ENCODE peak calls at places on chromosomes 5 and 9, in six cellular contexts. One of them, this sample, is unnamed.

GRCh38 chr9:106075991-106076390 is 381.6 kb downstream of the TMEM38B start:
- DNase-seq in K562: no peak
- DNase-seq in GM12878: no peak
- DNase-seq in A549: no peak
- DNase-seq in H1: no peak
- DNase-seq in HepG2: no peak
- DNase-seq in this sample: no peak

GRCh38 chr5:65020492-65020891 is 251.8 kb downstream of the CWC27 start:
- DNase-seq in HepG2: no peak
- DNase-seq in H1: no peak
- DNase-seq in K562: no peak
- DNase-seq in A549: no peak
- DNase-seq in GM12878: no peak
- DNase-seq in this sample: no peak

GRCh38 chr9:136981588-136982231 is 1.1 kb upstream of the LCNL1 start:
- DNase-seq in HepG2: peak; percentile 58
- DNase-seq in A549: no peak
- DNase-seq in K562: no peak
- DNase-seq in H1: no peak
- DNase-seq in GM12878: no peak
- DNase-seq in this sample: no peak

GRCh38 chr9:75914936-75915335 is 24.5 kb downstream of the PCSK5 start:
- DNase-seq in HepG2: no peak
- DNase-seq in K562: no peak
- DNase-seq in H1: no peak
- DNase-seq in GM12878: no peak
- DNase-seq in A549: no peak
- DNase-seq in this sample: no peak

GRCh38 chr9:128159073-128159783 is 837 bp upstream of the BBLN start:
- DNase-seq in A549: no peak
- DNase-seq in H1: no peak
- DNase-seq in GM12878: peak; percentile 37
- DNase-seq in HepG2: peak; percentile 43
- DNase-seq in K562: peak; percentile 71
- DNase-seq in this sample: peak; percentile 18

GRCh38 chr9:100322954-100323536 is 29.7 kb downstream of the TEX10 start:
- DNase-seq in GM12878: no peak
- DNase-seq in HepG2: peak; percentile 26
- DNase-seq in K562: peak; percentile 19
- DNase-seq in A549: peak; percentile 52
- DNase-seq in H1: no peak
- DNase-seq in this sample: peak; percentile 10

GRCh38 chr5:116528519-116529234 is 45.9 kb downstream of the SEMA6A start:
- DNase-seq in HepG2: no peak
- DNase-seq in K562: no peak
- DNase-seq in A549: no peak
- DNase-seq in GM12878: no peak
- DNase-seq in H1: no peak
- DNase-seq in this sample: no peak

GRCh38 chr9:72875221-72875620 is 77.6 kb downstream of the ALDH1A1 start:
- DNase-seq in A549: no peak
- DNase-seq in GM12878: no peak
- DNase-seq in HepG2: no peak
- DNase-seq in H1: no peak
- DNase-seq in K562: no peak
- DNase-seq in this sample: no peak

GRCh38 chr5:13955896-13956295 is 11.4 kb upstream of the DNAH5 start:
- DNase-seq in A549: no peak
- DNase-seq in H1: no peak
- DNase-seq in K562: no peak
- DNase-seq in GM12878: no peak
- DNase-seq in HepG2: no peak
- DNase-seq in this sample: no peak

GRCh38 chr5:127041571-127041970 is 11.2 kb upstream of the MARCHF3 start:
- DNase-seq in A549: no peak
- DNase-seq in GM12878: no peak
- DNase-seq in H1: no peak
- DNase-seq in HepG2: no peak
- DNase-seq in K562: no peak
- DNase-seq in this sample: no peak

GRCh38 chr5:90783460-90784333 is 225.1 kb downstream of the ADGRV1 start:
- DNase-seq in A549: peak; percentile 58
- DNase-seq in K562: peak; percentile 57
- DNase-seq in HepG2: peak; percentile 44
- DNase-seq in H1: peak; percentile 92
- DNase-seq in GM12878: peak; percentile 25
- DNase-seq in this sample: peak; percentile 48
- TF ChIP-seq CEBPB in A549: no peak
- TF ChIP-seq CEBPB in K562: peak; percentile 42
- TF ChIP-seq CEBPB in HepG2: no peak
- TF ChIP-seq CEBPB in H1: no peak
- TF ChIP-seq CEBPB in GM12878: no peak
- TF ChIP-seq CEBPB in this sample: no peak

GRCh38 chr5:55110156-55110680 is 7.8 kb downstream of the GZMA start:
- DNase-seq in GM12878: no peak
- DNase-seq in A549: no peak
- DNase-seq in HepG2: no peak
- DNase-seq in H1: no peak
- DNase-seq in K562: no peak
- DNase-seq in this sample: no peak
- TF ChIP-seq MAX in GM12878: no peak
- TF ChIP-seq MAX in A549: no peak
- TF ChIP-seq MAX in HepG2: no peak
- TF ChIP-seq MAX in H1: no peak
- TF ChIP-seq MAX in K562: no peak
- TF ChIP-seq MAX in this sample: no peak

GRCh38 chr5:175206651-175207050 is 237.3 kb downstream of the DRD1 start:
- DNase-seq in GM12878: no peak
- DNase-seq in H1: no peak
- DNase-seq in A549: no peak
- DNase-seq in HepG2: no peak
- DNase-seq in K562: no peak
- DNase-seq in this sample: no peak
- TF ChIP-seq CEBPB in GM12878: no peak
- TF ChIP-seq CEBPB in H1: no peak
- TF ChIP-seq CEBPB in A549: no peak
- TF ChIP-seq CEBPB in HepG2: no peak
- TF ChIP-seq CEBPB in K562: no peak
- TF ChIP-seq CEBPB in this sample: no peak

GRCh38 chr5:76930083-76930482 is 22.8 kb upstream of the CRHBP start:
- DNase-seq in GM12878: no peak
- DNase-seq in HepG2: no peak
- DNase-seq in K562: no peak
- DNase-seq in A549: no peak
- DNase-seq in H1: no peak
- DNase-seq in this sample: no peak

GRCh38 chr5:76926329-76927105 is 26.3 kb upstream of the CRHBP start:
- DNase-seq in K562: no peak
- DNase-seq in GM12878: no peak
- DNase-seq in H1: no peak
- DNase-seq in HepG2: no peak
- DNase-seq in A549: no peak
- DNase-seq in this sample: no peak

GRCh38 chr5:76927961-76928360 is 24.9 kb upstream of the CRHBP start:
- DNase-seq in HepG2: no peak
- DNase-seq in K562: no peak
- DNase-seq in H1: no peak
- DNase-seq in A549: no peak
- DNase-seq in GM12878: no peak
- DNase-seq in this sample: no peak
- TF ChIP-seq MAX in HepG2: no peak
- TF ChIP-seq MAX in K562: no peak
- TF ChIP-seq MAX in H1: no peak
- TF ChIP-seq MAX in A549: no peak
- TF ChIP-seq MAX in GM12878: no peak
- TF ChIP-seq MAX in this sample: no peak

DNA sequence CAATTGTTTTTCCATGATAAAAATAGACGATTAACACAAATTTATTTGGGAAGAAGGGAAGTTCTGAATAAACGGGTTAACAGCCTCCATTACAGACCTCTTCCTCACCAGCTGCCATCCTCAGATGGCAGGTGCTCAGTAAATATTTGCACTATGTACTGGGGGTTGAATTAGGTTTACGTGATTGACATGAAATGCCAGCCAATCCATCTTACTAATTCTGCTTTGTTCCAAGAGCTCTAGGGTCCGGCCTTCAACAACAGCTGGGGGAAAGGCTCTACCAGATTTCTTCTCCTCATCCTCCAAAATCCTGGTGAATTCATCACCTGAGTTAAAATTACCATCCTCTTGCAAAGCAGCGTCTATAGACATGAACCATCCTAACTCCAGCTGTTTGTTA is 104.6 kb downstream of the MTX3 start:
- DNase-seq in K562: no peak
- DNase-seq in GM12878: no peak
- DNase-seq in H1: no peak
- DNase-seq in HepG2: no peak
- DNase-seq in A549: no peak
- DNase-seq in this sample: no peak
- TF ChIP-seq CEBPB in K562: no peak
- TF ChIP-seq CEBPB in GM12878: no peak
- TF ChIP-seq CEBPB in H1: no peak
- TF ChIP-seq CEBPB in HepG2: no peak
- TF ChIP-seq CEBPB in A549: no peak
- TF ChIP-seq CEBPB in this sample: no peak

GRCh38 chr5:35815089-35815936 is 41.4 kb upstream of the IL7R start:
- DNase-seq in H1: no peak
- DNase-seq in HepG2: peak; percentile 44
- DNase-seq in A549: peak; percentile 27
- DNase-seq in GM12878: no peak
- DNase-seq in K562: peak; percentile 61
- DNase-seq in this sample: peak; percentile 2
- TF ChIP-seq MAX in H1: no peak
- TF ChIP-seq MAX in HepG2: no peak
- TF ChIP-seq MAX in A549: no peak
- TF ChIP-seq MAX in GM12878: no peak
- TF ChIP-seq MAX in K562: no peak
- TF ChIP-seq MAX in this sample: no peak

GRCh38 chr9:6924149-6924548 is 166.4 kb downstream of the KDM4C start:
- DNase-seq in H1: no peak
- DNase-seq in GM12878: no peak
- DNase-seq in K562: no peak
- DNase-seq in A549: no peak
- DNase-seq in HepG2: no peak
- DNase-seq in this sample: no peak

GRCh38 chr9:6927838-6928237 is 170.1 kb downstream of the KDM4C start:
- DNase-seq in GM12878: no peak
- DNase-seq in H1: no peak
- DNase-seq in K562: peak; percentile 31
- DNase-seq in HepG2: no peak
- DNase-seq in A549: no peak
- DNase-seq in this sample: no peak

GRCh38 chr9:6924988-6925563 is 167.3 kb downstream of the KDM4C start:
- DNase-seq in A549: no peak
- DNase-seq in K562: no peak
- DNase-seq in H1: no peak
- DNase-seq in GM12878: no peak
- DNase-seq in HepG2: peak; percentile 45
- DNase-seq in this sample: no peak

GRCh38 chr9:6925841-6926240 is 168.1 kb downstream of the KDM4C start:
- DNase-seq in K562: no peak
- DNase-seq in A549: no peak
- DNase-seq in H1: no peak
- DNase-seq in HepG2: no peak
- DNase-seq in GM12878: no peak
- DNase-seq in this sample: no peak

GRCh38 chr9:6926436-6926835 is 168.7 kb downstream of the KDM4C start:
- DNase-seq in GM12878: no peak
- DNase-seq in K562: no peak
- DNase-seq in HepG2: no peak
- DNase-seq in H1: no peak
- DNase-seq in A549: no peak
- DNase-seq in this sample: no peak
- TF ChIP-seq CEBPB in GM12878: no peak
- TF ChIP-seq CEBPB in K562: no peak
- TF ChIP-seq CEBPB in HepG2: no peak
- TF ChIP-seq CEBPB in H1: no peak
- TF ChIP-seq CEBPB in A549: no peak
- TF ChIP-seq CEBPB in this sample: no peak

GRCh38 chr5:143340891-143341685 is 62.4 kb downstream of the NR3C1 start:
- DNase-seq in H1: no peak
- DNase-seq in HepG2: no peak
- DNase-seq in GM12878: no peak
- DNase-seq in K562: no peak
- DNase-seq in A549: no peak
- DNase-seq in this sample: no peak
- TF ChIP-seq MAX in H1: no peak
- TF ChIP-seq MAX in HepG2: no peak
- TF ChIP-seq MAX in GM12878: no peak
- TF ChIP-seq MAX in K562: no peak
- TF ChIP-seq MAX in A549: no peak
- TF ChIP-seq MAX in this sample: no peak

GRCh38 chr5:124866355-124867063 is 120.1 kb upstream of the ZNF608 start:
- DNase-seq in H1: no peak
- DNase-seq in A549: no peak
- DNase-seq in K562: no peak
- DNase-seq in GM12878: no peak
- DNase-seq in HepG2: no peak
- DNase-seq in this sample: no peak

GRCh38 chr5:124865603-124866354 is 119.3 kb upstream of the ZNF608 start:
- DNase-seq in H1: no peak
- DNase-seq in A549: no peak
- DNase-seq in HepG2: no peak
- DNase-seq in GM12878: no peak
- DNase-seq in K562: no peak
- DNase-seq in this sample: no peak

GRCh38 chr5:124868661-124869060 is 122.2 kb upstream of the ZNF608 start:
- DNase-seq in HepG2: no peak
- DNase-seq in GM12878: no peak
- DNase-seq in A549: no peak
- DNase-seq in H1: no peak
- DNase-seq in K562: no peak
- DNase-seq in this sample: no peak

GRCh38 chr5:124869481-124870033 is 123.1 kb upstream of the ZNF608 start:
- DNase-seq in A549: no peak
- DNase-seq in H1: no peak
- DNase-seq in GM12878: no peak
- DNase-seq in K562: no peak
- DNase-seq in HepG2: no peak
- DNase-seq in this sample: no peak

DNA sequence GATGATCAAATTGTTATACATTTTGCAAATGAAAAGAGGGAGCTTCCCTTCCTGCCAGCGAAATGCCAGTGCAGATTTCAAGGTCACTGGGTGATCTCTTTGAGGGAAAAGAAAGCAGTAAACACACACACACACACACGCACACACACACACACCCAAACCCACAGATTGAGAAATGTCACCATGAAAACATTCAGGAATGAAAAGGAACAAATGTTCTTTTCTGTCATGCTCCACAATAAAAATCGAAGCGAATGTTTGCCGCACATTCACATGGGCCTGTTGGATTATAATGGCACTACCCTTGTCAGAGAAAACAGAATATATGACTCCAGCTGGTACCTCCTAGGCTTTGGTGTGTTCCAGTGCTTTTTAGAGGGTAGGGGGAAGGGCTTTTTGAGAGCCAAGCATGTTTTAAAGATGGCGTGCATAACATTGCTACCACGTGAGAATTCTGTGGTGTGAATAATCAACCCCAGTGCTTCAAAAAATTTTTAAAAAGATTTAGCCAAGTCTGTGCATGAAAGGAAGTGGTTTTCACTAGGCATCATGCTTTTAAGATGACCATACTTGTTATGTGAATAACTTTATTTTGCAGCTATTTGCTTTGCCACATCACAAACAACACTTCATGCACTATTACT is 120.7 kb upstream of the ZNF608 start:
- DNase-seq in A549: no peak
- DNase-seq in K562: no peak
- DNase-seq in GM12878: no peak
- DNase-seq in HepG2: no peak
- DNase-seq in H1: no peak
- DNase-seq in this sample: no peak
- TF ChIP-seq CEBPB in A549: no peak
- TF ChIP-seq CEBPB in K562: no peak
- TF ChIP-seq CEBPB in GM12878: no peak
- TF ChIP-seq CEBPB in HepG2: no peak
- TF ChIP-seq CEBPB in H1: no peak
- TF ChIP-seq CEBPB in this sample: no peak